ENCODE peak calls at places on chromosomes 6 and 20, in ten cellular contexts. B, I, A, F, L, S, H, M, T and N are unnamed samples.

GRCh38 chr6:43766964-43767461 is 3.0 kb upstream of the VEGFA start:
- DNase-seq in B (no peak), I (no peak), A (no peak), F (no peak), L (no peak), S (no peak), H (no peak), M (no peak), T (peak; percentile 56), N (no peak)

GRCh38 chr20:38321959-38322598 is 18.1 kb downstream of the BPI start:
- DNase-seq in B (no peak), I (no peak), A (no peak), F (peak; percentile 85), L (peak; percentile 81), S (peak; percentile 82), H (peak; percentile 38), M (peak; percentile 63), T (no peak), N (no peak)

GRCh38 chr6:82270791-82271392 is 23.3 kb upstream of the IBTK start:
- DNase-seq in B (no peak), I (no peak), A (no peak), F (peak; percentile 64), L (peak; percentile 60), S (peak; percentile 64), H (no peak), M (peak; percentile 75), T (no peak), N (no peak)

GRCh38 chr6:6626227-6626626 is 37.7 kb downstream of the LY86 start:
- DNase-seq in B (no peak), I (no peak), A (no peak), F (no peak), L (no peak), S (no peak), H (no peak), M (no peak), T (no peak), N (no peak)

GRCh38 chr6:74018825-74019224 is 322.8 kb downstream of the CD109 start:
- DNase-seq in B (no peak), I (no peak), A (no peak), F (no peak), L (no peak), S (no peak), H (no peak), M (no peak), T (no peak), N (no peak)

GRCh38 chr6:1643111-1643510 is 33.4 kb downstream of the FOXC1 start:
- DNase-seq in B (no peak), I (no peak), A (no peak), F (no peak), L (no peak), S (no peak), H (no peak), M (no peak), T (no peak), N (no peak)

GRCh38 chr20:40393161-40393560 is 295.9 kb downstream of the MAFB start:
- DNase-seq in B (no peak), I (no peak), A (no peak), F (no peak), L (no peak), S (no peak), H (no peak), M (no peak), T (no peak), N (no peak)

GRCh38 chr20:740162-740561 is 28.1 kb downstream of the SLC52A3 start:
- DNase-seq in B (no peak), I (no peak), A (no peak), F (no peak), L (no peak), S (no peak), H (no peak), M (no peak), T (no peak), N (no peak)

GRCh38 chr6:30770592-30770991 is 26.2 kb upstream of the IER3 start:
- DNase-seq in B (no peak), I (no peak), A (no peak), F (no peak), L (no peak), S (no peak), H (no peak), M (no peak), T (no peak), N (no peak)

GRCh38 chr6:130863415-130864230 is 36.4 kb downstream of the SMLR1 start:
- DNase-seq in B (no peak), I (no peak), A (no peak), F (no peak), L (no peak), S (no peak), H (no peak), M (no peak), T (no peak), N (no peak)

GRCh38 chr6:15969236-15969778 is 159.6 kb upstream of the MYLIP start:
- DNase-seq in B (no peak), I (no peak), A (no peak), F (peak; percentile 45), L (peak; percentile 48), S (peak; percentile 56), H (no peak), M (no peak), T (no peak), N (no peak)

GRCh38 chr20:16488086-16488485 is 85.2 kb downstream of the KIF16B start:
- DNase-seq in B (no peak), I (no peak), A (no peak), F (no peak), L (no peak), S (no peak), H (no peak), M (no peak), T (no peak), N (no peak)

GRCh38 chr6:37284781-37285180 is 26.8 kb upstream of the TMEM217 start:
- DNase-seq in B (no peak), I (no peak), A (no peak), F (no peak), L (no peak), S (no peak), H (no peak), M (no peak), T (no peak), N (no peak)

GRCh38 chr6:37280162-37280895 is 22.4 kb upstream of the TMEM217 start:
- DNase-seq in B (no peak), I (no peak), A (no peak), F (peak; percentile 12), L (no peak), S (no peak), H (peak; percentile 24), M (no peak), T (no peak), N (no peak)

GRCh38 chr6:37283786-37284185 is 25.8 kb upstream of the TMEM217 start:
- DNase-seq in B (peak; percentile 92), I (no peak), A (peak; percentile 59), F (peak; percentile 61), L (peak; percentile 21), S (no peak), H (peak; percentile 79), M (no peak), T (peak; percentile 42), N (no peak)

GRCh38 chr6:37285861-37286311 is 27.9 kb upstream of the TMEM217 start:
- DNase-seq in B (no peak), I (no peak), A (no peak), F (no peak), L (no peak), S (no peak), H (no peak), M (no peak), T (no peak), N (no peak)

DNA sequence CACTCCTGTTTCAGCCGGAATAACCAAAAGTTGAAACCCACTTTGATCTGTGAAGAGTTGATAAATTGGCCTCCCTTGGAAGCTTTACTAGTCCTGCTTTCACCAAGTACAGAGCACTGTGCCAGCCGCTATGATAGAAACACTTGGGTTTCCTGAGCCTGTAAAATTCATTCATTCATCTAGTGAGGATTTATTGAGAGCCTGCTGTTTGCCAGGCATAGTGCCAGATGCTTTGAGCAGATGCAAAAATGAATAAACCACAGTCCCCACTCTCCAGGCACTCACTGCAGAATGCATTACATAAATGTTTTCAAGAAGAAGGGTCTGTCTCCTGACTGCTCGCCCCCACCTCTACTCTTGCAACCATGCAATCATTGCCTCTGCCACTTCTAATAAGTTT is 25.3 kb upstream of the TMEM217 start:
- DNase-seq in B (no peak), I (no peak), A (no peak), F (peak; percentile 17), L (no peak), S (no peak), H (peak; percentile 27), M (peak; percentile 92), T (no peak), N (no peak)
- H3K27ac ChIP-seq in B (peak overlapping the region; percentile 82), I (no peak overlapping the region), A (no peak overlapping the region), F (peak overlapping the region; percentile 37), L (no peak overlapping the region), S (no peak overlapping the region), H (peak overlapping the region; percentile 44), M (peak overlapping the region; percentile 72), T (peak overlapping the region; percentile 33), N (no peak overlapping the region)

GRCh38 chr6:125102411-125102810 is 51.2 kb upstream of the TPD52L1 start:
- DNase-seq in B (no peak), I (no peak), A (no peak), F (peak; percentile 40), L (peak; percentile 60), S (no peak), H (no peak), M (no peak), T (no peak), N (no peak)
- H3K27ac ChIP-seq in B (peak overlapping the region; percentile 81), I (no peak overlapping the region), A (no peak overlapping the region), F (peak overlapping the region; percentile 93), L (peak overlapping the region; percentile 3), S (no peak overlapping the region), H (peak overlapping the region; percentile 19), M (peak overlapping the region; percentile 72), T (peak overlapping the region; percentile 1), N (no peak overlapping the region)

DNA sequence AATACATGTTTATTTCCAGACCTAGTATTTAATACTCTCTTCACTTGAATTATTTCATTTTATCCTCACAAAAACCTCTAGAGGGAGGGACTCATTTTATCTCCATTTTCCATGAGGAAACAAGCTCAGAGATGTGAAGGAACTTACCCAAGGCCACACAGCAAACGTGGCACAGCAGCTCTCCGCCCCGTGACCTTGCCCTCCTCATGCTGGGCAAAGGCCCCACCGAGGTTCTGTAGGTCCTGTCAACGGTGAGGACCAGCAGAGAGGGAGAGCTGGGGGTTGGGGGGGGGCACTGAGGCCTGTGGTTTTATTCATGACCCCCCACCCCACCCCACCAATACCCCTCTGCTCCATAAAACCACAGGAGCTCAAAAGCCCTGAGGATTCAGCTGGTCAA is 40.9 kb upstream of the TLDC2 start:
- DNase-seq in B (no peak), I (no peak), A (no peak), F (no peak), L (no peak), S (no peak), H (no peak), M (no peak), T (no peak), N (no peak)
- H3K27ac ChIP-seq in B (peak overlapping the region; percentile 97), I (no peak overlapping the region), A (peak overlapping the region; percentile 86), F (peak overlapping the region; percentile 75), L (no peak overlapping the region), S (peak overlapping the region; percentile 97), H (peak overlapping the region; percentile 80), M (peak overlapping the region; percentile 79), T (peak overlapping the region; percentile 75), N (no peak overlapping the region)

DNA sequence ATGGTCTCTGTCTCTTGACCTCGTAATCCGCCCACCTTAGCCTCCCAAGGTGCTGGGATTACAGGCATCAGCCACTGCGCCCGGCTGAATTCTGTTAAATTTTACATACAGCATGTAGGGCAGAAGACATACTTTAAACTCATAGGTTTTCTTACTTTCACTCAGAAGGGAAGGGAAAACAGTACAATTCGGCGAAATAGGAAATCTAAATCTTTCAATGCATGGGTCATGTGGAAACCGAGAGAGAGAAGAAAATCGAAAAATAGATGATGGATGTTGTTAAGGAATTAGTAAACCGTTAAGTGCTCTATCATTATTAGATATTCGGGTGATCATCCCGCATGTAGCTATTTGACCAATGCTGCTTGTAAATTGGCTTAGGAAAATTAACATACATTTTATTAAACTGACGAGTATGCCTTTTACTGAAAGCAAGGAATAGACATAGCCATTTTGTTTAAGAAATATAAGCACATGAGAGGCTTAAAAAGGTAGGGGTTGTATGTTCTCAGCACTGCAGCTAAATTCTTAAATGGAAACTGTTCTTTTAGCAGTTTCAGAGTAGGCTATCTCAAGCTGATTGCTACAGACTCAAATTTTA is 164.7 kb upstream of the AGPAT4 start:
- DNase-seq in B (no peak), I (no peak), A (no peak), F (no peak), L (no peak), S (no peak), H (no peak), M (no peak), T (no peak), N (no peak)
- H3K27ac ChIP-seq in B (peak overlapping the region; percentile 33), I (no peak overlapping the region), A (no peak overlapping the region), F (peak overlapping the region; percentile 71), L (no peak overlapping the region), S (peak overlapping the region; percentile 78), H (peak overlapping the region; percentile 9), M (no peak overlapping the region), T (no peak overlapping the region), N (no peak overlapping the region)